ENCODE peak calls at places on chromosomes 12 and 14, in nine cellular contexts. K is breast epithelium; Y is activated T-helper 1 cell treated with anti-CD3 and anti-CD28 coated beads, Interleukin-12 subunit alpha, Interleukin-12 subunit beta, Interleukin-2, Interleukin-4 antibody, amounts not matched to agents 30 ng/mL and 10 ng/mL and 1 ng/mL, durations not matched to agents 14 hours and 24 hours and 36 hours; G is ELR; N is HTR-8/SVneo; Q is H4; M is fibroblast of pulmonary artery; R is NCI-H1092 treated with DMSO at 0.1 percent for 48 hours; D is A172. I is an unnamed sample.

GRCh38 chr12:1289371-1290155 is 298.5 kb downstream of the ERC1 start:
- DNase-seq in G (no peak), M (no peak), Y (no peak), R (no peak), K (no peak), Q (no peak), D (no peak), N (no peak), I (no peak)

GRCh38 chr14:22925513-22925912 is 3.7 kb downstream of the PRMT5 start:
- DNase-seq in Q (no peak), N (no peak), D (no peak), Y (no peak), G (no peak), M (no peak), K (no peak), R (no peak), I (no peak)

GRCh38 chr12:7289743-7290142 is 14.1 kb upstream of the ACSM4 start:
- DNase-seq in N (no peak), Y (no peak), R (no peak), K (no peak), G (peak; percentile 33), M (no peak), Q (no peak), D (no peak), I (no peak)

GRCh38 chr14:105397350-105397931 is 897 bp upstream of the TEX22 start:
- DNase-seq in R (no peak), Q (no peak), N (no peak), Y (no peak), D (no peak), M (no peak), G (peak; percentile 11), K (no peak), I (peak; percentile 52)

GRCh38 chr12:33994857-33995808 is 27.2 kb upstream of the ALG10 start:
- DNase-seq in M (peak; percentile 21), K (no peak), R (no peak), Q (no peak), N (no peak), D (no peak), Y (no peak), G (no peak), I (no peak)

GRCh38 chr12:78674311-78675085 is 190.1 kb upstream of the SYT1 start:
- DNase-seq in Q (no peak), Y (no peak), K (no peak), D (peak; percentile 6), M (peak; percentile 26), R (no peak), N (no peak), G (peak; percentile 30), I (no peak)

GRCh38 chr14:101808020-101808641 is 46.6 kb downstream of the PPP2R5C start:
- DNase-seq in D (no peak), G (peak; percentile 51), N (no peak), K (no peak), Q (no peak), Y (no peak), R (no peak), M (no peak), I (no peak)

GRCh38 chr14:100440207-100440631 is 117.1 kb downstream of the SLC25A47 start:
- DNase-seq in Y (no peak), Q (peak; percentile 79), R (peak; percentile 44), K (peak; percentile 89), N (peak; percentile 85), M (peak; percentile 74), G (peak; percentile 54), D (peak; percentile 70), I (no peak)

GRCh38 chr14:39731912-39732311 is 299.7 kb upstream of the FBXO33 start:
- DNase-seq in K (no peak), N (no peak), Y (no peak), R (no peak), Q (no peak), G (peak; percentile 3), M (no peak), D (no peak), I (no peak)

GRCh38 chr12:124906606-124907261 is 7.7 kb downstream of the UBC start:
- DNase-seq in Q (peak; percentile 88), R (no peak), G (peak; percentile 96), M (peak; percentile 94), Y (peak; percentile 86), D (peak; percentile 92), N (peak; percentile 73), K (peak; percentile 92), I (peak; percentile 86)

GRCh38 chr14:100737526-100737925 is 10.8 kb downstream of the DLK1 start:
- DNase-seq in K (no peak), M (no peak), Y (no peak), R (no peak), Q (no peak), G (no peak), D (no peak), N (no peak), I (peak; percentile 41)

I was measured in natural killer cell treated with Interleukin-12 subunit alpha and Interleukin-12 subunit beta and Interleukin-15 and Interleukin-18, amount 100 ng/mL, for 72 hours.